ENCODE peak calls at places on chromosome 6, in five cellular contexts. N is A549, O is astrocyte of the spinal cord, E is neural crest cell, V is OCI-LY7. J is an unnamed sample.

GRCh38 chr6:138656278-138656803 is 117.2 kb upstream of the CCDC28A start:
- DNase-seq in E (no peak), O (no peak), N (no peak), V (no peak), J (no peak)

GRCh38 chr6:127564761-127565160 is 12.2 kb upstream of the C6orf58 start:
- DNase-seq in V (no peak), E (no peak), O (no peak), N (no peak), J (no peak)

GRCh38 chr6:3438190-3439167 is 18.4 kb downstream of the SLC22A23 start:
- DNase-seq in N (peak), O (peak), V (no peak), E (no peak), J (no peak)

GRCh38 chr6:121912905-121913304 is 477.5 kb downstream of the GJA1 start:
- DNase-seq in V (no peak), O (no peak), N (no peak), E (no peak), J (no peak)

GRCh38 chr6:47697925-47698324 is 455 bp upstream of the ADGRF4 start:
- DNase-seq in N (no peak), V (no peak), O (no peak), E (no peak), J (no peak)

GRCh38 chr6:78770766-78771165 is 96.6 kb upstream of the IRAK1BP1 start:
- DNase-seq in N (no peak), V (no peak), O (no peak), E (no peak), J (no peak)

GRCh38 chr6:34148864-34149810 is 3.2 kb upstream of the GRM4 start:
- DNase-seq in E (no peak), V (no peak), O (no peak), N (no peak), J (no peak)

GRCh38 chr6:16712931-16713484 is 48.3 kb downstream of the ATXN1 start:
- DNase-seq in N (no peak), E (no peak), O (peak), V (no peak), J (peak)

GRCh38 chr6:121548146-121548545 is 112.7 kb downstream of the GJA1 start:
- DNase-seq in V (no peak), N (no peak), O (no peak), E (no peak), J (no peak)

GRCh38 chr6:149831380-149831820 is 32.8 kb downstream of the LRP11 start:
- DNase-seq in V (no peak), N (no peak), E (peak), O (no peak), J (no peak)

GRCh38 chr6:168089186-168090063 is 10.4 kb upstream of the FRMD1 start:
- DNase-seq in E (no peak), N (no peak), V (no peak), O (no peak), J (no peak)

GRCh38 chr6:138403324-138403800 is 661 bp upstream of the HEBP2 start:
- DNase-seq in E (peak), O (no peak), N (peak), V (peak), J (peak)

GRCh38 chr6:34416877-34417371 is 8.9 kb downstream of the RPS10 start:
- DNase-seq in V (no peak), E (no peak), N (no peak), O (no peak), J (no peak)

GRCh38 chr6:43853066-43853650 is 83.1 kb downstream of the VEGFA start:
- DNase-seq in O (no peak), V (no peak), N (no peak), E (no peak), J (no peak)
- TF ChIP-seq CTCF in O (no peak), V (no peak), N (no peak), E (no peak), J (no peak)

DNA sequence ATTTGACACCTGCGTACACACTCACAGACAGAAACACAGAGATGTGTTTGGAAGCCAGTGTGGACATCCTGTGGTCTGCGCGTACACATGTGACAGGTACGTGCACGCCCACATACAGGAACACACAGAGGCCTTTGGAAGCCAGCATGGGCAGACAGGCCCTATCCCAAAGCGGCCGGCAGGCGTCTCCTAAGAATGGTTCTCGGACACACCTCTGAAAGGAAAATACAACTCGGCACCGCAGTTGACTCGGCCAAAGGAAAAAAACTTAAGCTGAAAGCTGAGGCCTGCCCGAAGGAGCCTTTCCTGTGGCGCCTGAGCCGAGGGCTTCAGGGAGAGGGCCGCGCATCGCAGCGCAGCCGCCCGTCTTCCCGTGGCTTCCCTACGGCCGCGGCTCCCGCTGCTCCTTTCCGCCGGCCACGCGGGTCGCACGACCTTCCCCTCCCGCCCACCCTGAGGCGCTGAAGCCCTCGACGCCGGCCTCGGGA is 1.4 kb upstream of the CEP43 start:
- DNase-seq in E (peak), O (peak), V (peak), N (peak), J (peak)
- TF ChIP-seq CTCF in E (peak), O (peak), V (no peak), N (peak), J (peak)

GRCh38 chr6:42221546-42221945 is 3.9 kb upstream of the MRPS10 start:
- DNase-seq in V (no peak), E (no peak), O (no peak), N (no peak), J (no peak)
- TF ChIP-seq CTCF in V (no peak), E (no peak), O (no peak), N (no peak), J (no peak)

DNA sequence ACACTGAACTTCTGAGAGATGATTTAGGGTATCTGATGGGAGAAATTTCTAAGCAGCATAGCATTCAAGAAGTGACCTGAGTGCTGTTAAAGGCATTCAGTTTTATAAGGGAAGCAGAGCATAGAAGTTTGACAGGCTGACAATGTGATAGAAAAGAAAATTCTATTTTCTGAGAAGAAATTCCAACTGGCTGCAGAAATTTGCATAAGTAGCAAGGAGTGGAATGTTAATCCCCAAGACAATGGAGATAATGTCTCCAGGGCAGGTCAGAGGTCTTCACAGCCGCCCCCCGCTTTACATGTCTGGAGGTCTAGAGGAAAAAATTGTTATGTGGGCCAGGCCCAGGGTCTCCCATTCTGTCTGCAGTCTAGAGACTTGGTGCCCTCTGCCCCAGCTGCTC is 1361.8 kb upstream of the EYS start:
- DNase-seq in E (no peak), O (no peak), N (no peak), V (no peak), J (no peak)
- TF ChIP-seq CTCF in E (no peak), O (no peak), N (no peak), V (no peak), J (no peak)

GRCh38 chr6:36078159-36078558 is 50.6 kb downstream of the MAPK14 start:
- DNase-seq in V (no peak), O (no peak), N (no peak), E (no peak), J (no peak)
- TF ChIP-seq CTCF in V (no peak), O (no peak), N (no peak), E (no peak), J (no peak)

J was measured in GM13976.